ENCODE peak calls at places on chromosome 10, in eight cellular contexts. B is cardiac muscle cell, N is breast epithelium, M is cardiac fibroblast, X is left ventricle myocardium inferior, P is bronchial epithelial cell, T is hepatocyte, A is fibroblast of pulmonary artery. S is an unnamed sample.

GRCh38 chr10:15735766-15736165 is 16.0 kb upstream of the ITGA8 start:
- DNase-seq in P (no peak), B (peak; percentile 49), A (no peak), N (no peak), T (no peak), M (no peak), X (no peak), S (no peak)

GRCh38 chr10:35971397-35971796 is 329.3 kb upstream of the FZD8 start:
- DNase-seq in M (no peak), N (no peak), X (no peak), A (no peak), T (no peak), P (no peak), B (no peak), S (no peak)

GRCh38 chr10:62462456-62462855 is 88.3 kb downstream of the ZNF365 start:
- DNase-seq in N (no peak), T (no peak), P (no peak), X (no peak), A (no peak), M (no peak), B (no peak), S (no peak)

GRCh38 chr10:117541405-117541908 is 1.1 kb upstream of the EMX2 start:
- DNase-seq in A (peak; percentile 70), X (no peak), N (no peak), B (peak; percentile 51), M (peak; percentile 22), T (no peak), P (no peak), S (no peak)

GRCh38 chr10:87927091-87927490 is 63.7 kb downstream of the PTEN start:
- DNase-seq in B (peak; percentile 60), A (peak; percentile 48), M (peak; percentile 55), X (no peak), P (no peak), T (no peak), N (no peak), S (no peak)

GRCh38 chr10:56319386-56319785 is 41.7 kb downstream of the ZWINT start:
- DNase-seq in N (no peak), X (no peak), T (no peak), M (peak; percentile 16), P (peak; percentile 99), B (no peak), A (no peak), S (no peak)

GRCh38 chr10:98921381-98921780 is 314.3 kb downstream of the HPSE2 start:
- DNase-seq in B (no peak), M (no peak), T (no peak), A (no peak), N (no peak), P (no peak), X (no peak), S (no peak)

GRCh38 chr10:124138883-124139348 is 45.5 kb upstream of the CHST15 start:
- DNase-seq in T (no peak), N (no peak), B (no peak), P (no peak), X (no peak), A (no peak), M (no peak), S (no peak)

GRCh38 chr10:102401735-102402511 is 6.4 kb downstream of the NFKB2 start:
- DNase-seq in T (peak; percentile 70), A (no peak), X (no peak), N (no peak), M (peak; percentile 49), P (peak; percentile 79), B (no peak), S (no peak)

GRCh38 chr10:36412942-36413341 is 712.5 kb upstream of the ANKRD30A start:
- DNase-seq in P (peak; percentile 79), M (no peak), T (peak; percentile 13), B (no peak), X (no peak), N (no peak), A (no peak), S (no peak)

GRCh38 chr10:70584941-70585544 is 17.5 kb downstream of the PRF1 start:
- DNase-seq in X (no peak), M (no peak), B (no peak), A (no peak), P (peak; percentile 20), T (peak; percentile 78), N (no peak), S (no peak)

GRCh38 chr10:34996843-34997242 is 93.3 kb downstream of the CUL2 start:
- DNase-seq in B (peak; percentile 66), P (no peak), X (no peak), A (peak; percentile 36), M (peak; percentile 47), T (no peak), N (no peak), S (no peak)

GRCh38 chr10:132411561-132412253 is 14.7 kb downstream of the PWWP2B start:
- DNase-seq in T (peak; percentile 86), B (peak; percentile 35), A (peak; percentile 18), P (no peak), M (peak; percentile 19), N (no peak), X (no peak), S (no peak)
- H3K4me3 ChIP-seq in T (no peak overlapping the region), B (no peak overlapping the region), A (no peak overlapping the region), P (no peak overlapping the region), M (no peak overlapping the region), N (no peak overlapping the region), X (peak overlapping the region; percentile 29), S (peak overlapping the region; percentile 17)

GRCh38 chr10:46292573-46293023 is 5.8 kb downstream of the ANTXRL start:
- DNase-seq in A (no peak), T (no peak), N (peak; percentile 30), M (no peak), X (no peak), B (no peak), P (no peak), S (no peak)

GRCh38 chr10:46291817-46292572 is 5.2 kb downstream of the ANTXRL start:
- DNase-seq in M (no peak), B (no peak), A (no peak), N (peak; percentile 40), X (no peak), P (no peak), T (no peak), S (no peak)

GRCh38 chr10:46293228-46293627 is 6.4 kb downstream of the ANTXRL start:
- DNase-seq in B (no peak), M (no peak), P (no peak), A (no peak), X (no peak), N (no peak), T (no peak), S (no peak)

GRCh38 chr10:46294641-46295230 is 7.9 kb downstream of the ANTXRL start:
- DNase-seq in P (no peak), X (no peak), B (no peak), N (no peak), M (no peak), T (no peak), A (no peak), S (no peak)

DNA sequence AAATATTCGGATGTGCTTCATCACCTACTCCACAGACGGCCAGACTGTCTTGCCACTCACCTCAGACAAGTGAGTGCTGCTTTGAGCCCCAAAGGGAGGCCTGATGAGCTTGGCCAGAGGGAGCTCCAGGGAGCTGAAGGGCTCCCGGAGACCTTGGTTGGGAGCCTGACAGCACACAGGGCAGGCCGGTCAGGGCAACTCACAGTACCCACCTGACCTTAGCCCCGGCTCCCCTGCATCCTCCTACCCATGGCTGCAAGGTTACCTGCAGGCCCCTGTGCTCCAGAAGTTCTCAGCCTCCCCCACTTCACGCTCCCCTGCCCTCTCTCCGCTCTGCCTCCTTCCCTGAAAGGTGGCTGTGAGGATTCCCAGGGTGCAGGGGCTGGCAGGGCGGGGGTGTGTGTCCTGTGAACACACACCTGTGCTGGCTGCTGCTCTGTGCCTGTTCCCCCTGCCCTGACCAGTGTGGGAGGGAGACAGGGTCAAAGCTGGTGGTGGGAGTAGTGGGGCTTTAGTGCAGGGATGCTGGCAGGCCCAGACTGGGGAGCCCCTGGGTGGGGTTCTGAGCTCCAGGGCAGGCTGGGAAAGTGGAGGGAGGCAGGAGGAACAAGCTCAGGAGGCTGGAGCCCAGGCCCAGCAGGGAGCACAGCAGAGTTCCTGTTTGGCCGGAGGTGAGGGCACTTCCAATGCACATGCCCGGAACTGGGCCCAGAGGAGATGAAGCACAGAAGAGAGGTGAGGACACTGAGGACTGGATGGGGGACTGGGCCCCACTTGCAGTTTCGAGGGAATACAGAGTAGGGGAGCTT is 7.2 kb downstream of the ANTXRL start:
- DNase-seq in T (no peak), P (no peak), X (no peak), M (no peak), A (no peak), B (peak; percentile 24), N (peak; percentile 48), S (no peak)
- TF ChIP-seq CTCF in T (peak; percentile 11), P (peak; percentile 67), X (peak; percentile 33), M (no peak), A (peak; percentile 29), B (peak; percentile 35), N (no peak), S (peak; percentile 11)

DNA sequence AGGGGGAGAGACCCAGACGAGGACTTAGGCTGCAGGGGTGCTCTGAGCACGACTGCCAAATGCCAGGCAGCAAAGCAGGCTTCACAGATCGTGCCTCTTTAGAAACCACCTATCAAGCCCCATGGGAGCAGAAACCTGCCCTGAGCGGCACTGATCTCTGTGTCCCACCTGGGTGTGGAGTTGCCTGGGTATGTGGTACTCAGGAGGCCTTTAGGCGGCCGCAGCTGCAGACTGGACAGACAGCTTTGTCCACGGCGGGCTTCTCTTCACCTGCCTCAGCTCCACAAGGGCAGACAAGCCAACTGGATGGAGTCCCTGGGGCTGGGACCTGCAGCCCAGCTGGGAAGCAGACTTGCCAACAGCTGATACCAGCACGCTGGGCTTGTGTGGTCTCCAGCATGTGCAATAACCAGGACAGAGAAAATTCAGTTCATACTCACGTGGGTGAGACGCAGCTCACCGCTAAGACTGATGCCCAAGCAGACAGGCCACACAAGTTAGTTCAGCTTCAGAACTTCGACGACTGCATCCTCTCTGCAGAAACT is 163.2 kb downstream of the EBF3 start:
- DNase-seq in X (no peak), B (no peak), N (no peak), P (no peak), A (no peak), T (no peak), M (no peak), S (no peak)
- H3K4me3 ChIP-seq in X (no peak overlapping the region), B (no peak overlapping the region), N (no peak overlapping the region), P (no peak overlapping the region), A (no peak overlapping the region), T (no peak overlapping the region), M (no peak overlapping the region), S (no peak overlapping the region)

DNA sequence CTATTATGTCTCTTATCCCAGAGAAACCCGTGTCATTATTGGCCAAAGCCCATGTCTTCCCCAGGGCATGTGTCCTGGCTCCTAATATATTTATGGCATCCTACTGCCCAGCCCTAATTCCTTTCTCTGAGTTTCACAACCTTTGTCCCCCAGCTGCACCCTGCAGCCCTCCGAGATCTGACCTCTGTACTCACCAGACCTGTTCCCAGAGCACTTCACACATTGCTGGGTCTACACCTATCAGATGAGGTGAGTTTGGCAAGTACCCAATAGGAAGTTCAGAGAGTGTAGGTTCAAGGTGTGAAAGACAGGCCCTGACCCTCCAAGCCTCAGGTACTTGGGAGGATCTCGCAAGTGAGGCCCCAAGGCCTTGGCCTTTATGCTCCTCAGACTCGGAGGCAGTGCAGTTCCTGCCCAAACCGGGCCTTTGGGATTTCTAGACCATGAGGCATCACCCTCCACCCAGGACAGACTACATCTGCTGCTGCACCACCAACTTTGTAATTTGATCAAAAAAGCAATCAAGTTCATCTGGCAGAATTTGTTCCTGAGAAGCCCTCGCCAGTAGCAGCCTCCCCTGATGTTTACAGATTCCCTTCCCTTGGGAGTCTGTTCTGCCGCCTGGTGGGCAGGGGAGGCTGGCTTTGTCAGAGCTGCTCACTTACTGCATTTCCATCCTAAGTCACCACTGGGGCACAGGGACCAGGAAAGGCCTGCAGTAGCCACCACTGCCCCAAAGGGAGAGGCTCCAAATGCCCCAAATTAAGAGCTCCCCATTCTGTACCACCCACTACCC is 2.2 kb downstream of the CAMK2G start:
- DNase-seq in X (no peak), B (no peak), T (peak; percentile 58), A (no peak), N (no peak), P (no peak), M (no peak), S (no peak)
- TF ChIP-seq CTCF in X (no peak), B (peak; percentile 13), T (peak; percentile 21), A (peak; percentile 22), N (no peak), P (peak; percentile 43), M (peak; percentile 31), S (no peak)